ENCODE peak calls at places on chromosomes 5 and 9, in ten cellular contexts. One of them, this sample, is unnamed.

GRCh38 chr5:132664696-132665209 is 6.8 kb downstream of the IL13 start:
- DNase-seq in heart left ventricle: no peak
- DNase-seq in IMR-90: no peak
- DNase-seq in transverse colon: no peak
- DNase-seq in endothelial cell of umbilical vein: no peak
- DNase-seq in A549: no peak
- DNase-seq in uterus: no peak
- DNase-seq in adrenal gland: no peak
- DNase-seq in suprapubic skin: no peak
- DNase-seq in stomach: peak; percentile 14
- DNase-seq in this sample: no peak

GRCh38 chr9:133770076-133770777 is 32.1 kb upstream of the SARDH start:
- DNase-seq in heart left ventricle: peak; percentile 48
- DNase-seq in IMR-90: no peak
- DNase-seq in transverse colon: no peak
- DNase-seq in endothelial cell of umbilical vein: no peak
- DNase-seq in A549: no peak
- DNase-seq in uterus: no peak
- DNase-seq in adrenal gland: peak; percentile 50
- DNase-seq in suprapubic skin: peak; percentile 72
- DNase-seq in stomach: peak; percentile 22
- DNase-seq in this sample: peak; percentile 56

GRCh38 chr5:161134123-161134522 is 282.1 kb upstream of the ATP10B start:
- DNase-seq in heart left ventricle: no peak
- DNase-seq in IMR-90: no peak
- DNase-seq in transverse colon: no peak
- DNase-seq in endothelial cell of umbilical vein: no peak
- DNase-seq in A549: no peak
- DNase-seq in uterus: no peak
- DNase-seq in adrenal gland: no peak
- DNase-seq in suprapubic skin: no peak
- DNase-seq in stomach: no peak
- DNase-seq in this sample: no peak

GRCh38 chr5:72860499-72860898 is 44.0 kb downstream of the TNPO1 start:
- DNase-seq in heart left ventricle: no peak
- DNase-seq in IMR-90: peak; percentile 76
- DNase-seq in transverse colon: no peak
- DNase-seq in endothelial cell of umbilical vein: peak; percentile 31
- DNase-seq in A549: no peak
- DNase-seq in uterus: no peak
- DNase-seq in adrenal gland: no peak
- DNase-seq in suprapubic skin: no peak
- DNase-seq in stomach: no peak
- DNase-seq in this sample: no peak

GRCh38 chr9:97506264-97506663 is 4.8 kb downstream of the TMOD1 start:
- DNase-seq in heart left ventricle: no peak
- DNase-seq in IMR-90: no peak
- DNase-seq in transverse colon: no peak
- DNase-seq in endothelial cell of umbilical vein: no peak
- DNase-seq in A549: no peak
- DNase-seq in uterus: no peak
- DNase-seq in adrenal gland: no peak
- DNase-seq in suprapubic skin: no peak
- DNase-seq in stomach: no peak
- DNase-seq in this sample: no peak

GRCh38 chr5:110112355-110112754 is 422.6 kb downstream of the MAN2A1 start:
- DNase-seq in heart left ventricle: no peak
- DNase-seq in IMR-90: no peak
- DNase-seq in transverse colon: no peak
- DNase-seq in endothelial cell of umbilical vein: no peak
- DNase-seq in A549: no peak
- DNase-seq in uterus: no peak
- DNase-seq in adrenal gland: no peak
- DNase-seq in suprapubic skin: no peak
- DNase-seq in stomach: no peak
- DNase-seq in this sample: no peak

GRCh38 chr5:147417133-147417813 is 92.6 kb downstream of the DPYSL3 start:
- DNase-seq in heart left ventricle: no peak
- DNase-seq in IMR-90: peak; percentile 77
- DNase-seq in transverse colon: peak; percentile 81
- DNase-seq in endothelial cell of umbilical vein: peak; percentile 82
- DNase-seq in A549: no peak
- DNase-seq in uterus: no peak
- DNase-seq in adrenal gland: peak; percentile 81
- DNase-seq in suprapubic skin: no peak
- DNase-seq in stomach: peak; percentile 72
- DNase-seq in this sample: peak; percentile 75

GRCh38 chr9:114156311-114156657 is 947 bp downstream of the COL27A1 start:
- DNase-seq in heart left ventricle: no peak
- DNase-seq in IMR-90: no peak
- DNase-seq in transverse colon: no peak
- DNase-seq in endothelial cell of umbilical vein: no peak
- DNase-seq in A549: no peak
- DNase-seq in uterus: no peak
- DNase-seq in adrenal gland: peak; percentile 66
- DNase-seq in suprapubic skin: no peak
- DNase-seq in stomach: peak; percentile 35
- DNase-seq in this sample: no peak

GRCh38 chr5:33330416-33330815 is 110.3 kb upstream of the TARS1 start:
- DNase-seq in heart left ventricle: no peak
- DNase-seq in IMR-90: no peak
- DNase-seq in transverse colon: no peak
- DNase-seq in endothelial cell of umbilical vein: peak; percentile 89
- DNase-seq in A549: no peak
- DNase-seq in uterus: no peak
- DNase-seq in adrenal gland: no peak
- DNase-seq in suprapubic skin: no peak
- DNase-seq in stomach: no peak
- DNase-seq in this sample: no peak

GRCh38 chr9:132753593-132753880 is 83.3 kb downstream of the GTF3C4 start:
- DNase-seq in heart left ventricle: no peak
- DNase-seq in IMR-90: no peak
- DNase-seq in transverse colon: no peak
- DNase-seq in endothelial cell of umbilical vein: no peak
- DNase-seq in A549: no peak
- DNase-seq in uterus: no peak
- DNase-seq in adrenal gland: no peak
- DNase-seq in suprapubic skin: peak; percentile 32
- DNase-seq in stomach: no peak
- DNase-seq in this sample: no peak

GRCh38 chr9:86773437-86773836 is 173.9 kb downstream of the GAS1 start:
- DNase-seq in heart left ventricle: no peak
- DNase-seq in IMR-90: no peak
- DNase-seq in transverse colon: no peak
- DNase-seq in endothelial cell of umbilical vein: no peak
- DNase-seq in A549: no peak
- DNase-seq in uterus: no peak
- DNase-seq in adrenal gland: no peak
- DNase-seq in suprapubic skin: no peak
- DNase-seq in stomach: no peak
- DNase-seq in this sample: no peak

GRCh38 chr5:140227046-140227445 is 52.1 kb downstream of the CYSTM1 start:
- DNase-seq in heart left ventricle: no peak
- DNase-seq in IMR-90: no peak
- DNase-seq in transverse colon: no peak
- DNase-seq in endothelial cell of umbilical vein: no peak
- DNase-seq in A549: no peak
- DNase-seq in uterus: no peak
- DNase-seq in adrenal gland: no peak
- DNase-seq in suprapubic skin: no peak
- DNase-seq in stomach: no peak
- DNase-seq in this sample: no peak

GRCh38 chr5:92885950-92886349 is 695.1 kb downstream of the NR2F1-AS1 start:
- DNase-seq in heart left ventricle: no peak
- DNase-seq in IMR-90: no peak
- DNase-seq in transverse colon: no peak
- DNase-seq in endothelial cell of umbilical vein: no peak
- DNase-seq in A549: no peak
- DNase-seq in uterus: no peak
- DNase-seq in adrenal gland: no peak
- DNase-seq in suprapubic skin: no peak
- DNase-seq in stomach: no peak
- DNase-seq in this sample: no peak
- TF ChIP-seq CTCF in heart left ventricle: no peak
- TF ChIP-seq CTCF in IMR-90: no peak
- TF ChIP-seq CTCF in transverse colon: no peak
- TF ChIP-seq CTCF in endothelial cell of umbilical vein: no peak
- TF ChIP-seq CTCF in A549: peak; percentile 19
- TF ChIP-seq CTCF in uterus: no peak
- TF ChIP-seq CTCF in adrenal gland: no peak
- TF ChIP-seq CTCF in suprapubic skin: no peak
- TF ChIP-seq CTCF in stomach: no peak
- TF ChIP-seq CTCF in this sample: no peak

GRCh38 chr9:35191105-35191504 is 29.3 kb downstream of the UNC13B start:
- DNase-seq in heart left ventricle: no peak
- DNase-seq in IMR-90: no peak
- DNase-seq in transverse colon: no peak
- DNase-seq in endothelial cell of umbilical vein: no peak
- DNase-seq in A549: no peak
- DNase-seq in uterus: no peak
- DNase-seq in adrenal gland: no peak
- DNase-seq in suprapubic skin: no peak
- DNase-seq in stomach: no peak
- DNase-seq in this sample: no peak

GRCh38 chr9:35180801-35181200 is 19.0 kb downstream of the UNC13B start:
- DNase-seq in heart left ventricle: no peak
- DNase-seq in IMR-90: no peak
- DNase-seq in transverse colon: no peak
- DNase-seq in endothelial cell of umbilical vein: no peak
- DNase-seq in A549: no peak
- DNase-seq in uterus: no peak
- DNase-seq in adrenal gland: no peak
- DNase-seq in suprapubic skin: no peak
- DNase-seq in stomach: no peak
- DNase-seq in this sample: no peak

GRCh38 chr9:35186524-35186923 is 24.7 kb downstream of the UNC13B start:
- DNase-seq in heart left ventricle: no peak
- DNase-seq in IMR-90: no peak
- DNase-seq in transverse colon: peak; percentile 60
- DNase-seq in endothelial cell of umbilical vein: no peak
- DNase-seq in A549: no peak
- DNase-seq in uterus: no peak
- DNase-seq in adrenal gland: no peak
- DNase-seq in suprapubic skin: no peak
- DNase-seq in stomach: no peak
- DNase-seq in this sample: no peak
- TF ChIP-seq POLR2A in heart left ventricle: no peak
- TF ChIP-seq POLR2A in IMR-90: no peak
- TF ChIP-seq POLR2A in transverse colon: peak; percentile 80
- TF ChIP-seq POLR2A in endothelial cell of umbilical vein: no peak
- TF ChIP-seq POLR2A in A549: no peak
- TF ChIP-seq POLR2A in uterus: no peak
- TF ChIP-seq POLR2A in adrenal gland: no peak
- TF ChIP-seq POLR2A in suprapubic skin: no peak
- TF ChIP-seq POLR2A in stomach: no peak
- TF ChIP-seq POLR2A in this sample: no peak

GRCh38 chr5:93589812-93590215 is 6.8 kb downstream of the NR2F1 start:
- DNase-seq in heart left ventricle: no peak
- DNase-seq in IMR-90: no peak
- DNase-seq in transverse colon: no peak
- DNase-seq in endothelial cell of umbilical vein: no peak
- DNase-seq in A549: no peak
- DNase-seq in uterus: no peak
- DNase-seq in adrenal gland: no peak
- DNase-seq in suprapubic skin: no peak
- DNase-seq in stomach: no peak
- DNase-seq in this sample: no peak

GRCh38 chr5:93589348-93589662 is 6.3 kb downstream of the NR2F1 start:
- DNase-seq in heart left ventricle: no peak
- DNase-seq in IMR-90: no peak
- DNase-seq in transverse colon: no peak
- DNase-seq in endothelial cell of umbilical vein: no peak
- DNase-seq in A549: no peak
- DNase-seq in uterus: no peak
- DNase-seq in adrenal gland: no peak
- DNase-seq in suprapubic skin: no peak
- DNase-seq in stomach: no peak
- DNase-seq in this sample: no peak

GRCh38 chr5:93588586-93589347 is 5.7 kb downstream of the NR2F1 start:
- DNase-seq in heart left ventricle: no peak
- DNase-seq in IMR-90: peak; percentile 59
- DNase-seq in transverse colon: no peak
- DNase-seq in endothelial cell of umbilical vein: no peak
- DNase-seq in A549: no peak
- DNase-seq in uterus: no peak
- DNase-seq in adrenal gland: peak; percentile 54
- DNase-seq in suprapubic skin: no peak
- DNase-seq in stomach: no peak
- DNase-seq in this sample: peak; percentile 67

GRCh38 chr5:93586948-93587918 is 4.2 kb downstream of the NR2F1 start:
- DNase-seq in heart left ventricle: no peak
- DNase-seq in IMR-90: peak; percentile 60
- DNase-seq in transverse colon: no peak
- DNase-seq in endothelial cell of umbilical vein: no peak
- DNase-seq in A549: no peak
- DNase-seq in uterus: no peak
- DNase-seq in adrenal gland: peak; percentile 53
- DNase-seq in suprapubic skin: no peak
- DNase-seq in stomach: no peak
- DNase-seq in this sample: peak; percentile 66

DNA sequence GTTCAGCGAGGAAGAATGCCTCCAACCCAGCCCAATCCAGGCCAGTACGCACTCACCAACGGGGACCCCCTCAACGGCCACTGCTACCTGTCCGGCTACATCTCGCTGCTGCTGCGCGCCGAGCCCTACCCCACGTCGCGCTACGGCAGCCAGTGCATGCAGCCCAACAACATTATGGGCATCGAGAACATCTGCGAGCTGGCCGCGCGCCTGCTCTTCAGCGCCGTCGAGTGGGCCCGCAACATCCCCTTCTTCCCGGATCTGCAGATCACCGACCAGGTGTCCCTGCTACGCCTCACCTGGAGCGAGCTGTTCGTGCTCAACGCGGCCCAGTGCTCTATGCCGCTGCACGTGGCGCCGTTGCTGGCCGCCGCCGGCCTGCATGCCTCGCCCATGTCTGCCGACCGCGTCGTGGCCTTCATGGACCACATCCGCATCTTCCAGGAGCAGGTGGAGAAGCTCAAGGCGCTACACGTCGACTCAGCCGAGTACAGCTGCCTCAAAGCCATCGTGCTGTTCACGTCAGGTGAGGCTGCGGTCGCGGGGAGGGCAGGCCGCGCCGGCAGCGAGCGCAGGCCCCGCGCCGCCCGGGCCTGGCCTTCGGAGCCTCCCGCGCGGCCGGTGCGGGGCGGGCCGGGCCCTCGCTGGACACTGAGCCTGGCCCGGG is 5.0 kb downstream of the NR2F1 start:
- DNase-seq in heart left ventricle: no peak
- DNase-seq in IMR-90: no peak
- DNase-seq in transverse colon: no peak
- DNase-seq in endothelial cell of umbilical vein: no peak
- DNase-seq in A549: no peak
- DNase-seq in uterus: no peak
- DNase-seq in adrenal gland: peak; percentile 50
- DNase-seq in suprapubic skin: no peak
- DNase-seq in stomach: no peak
- DNase-seq in this sample: peak; percentile 59
- H3K4me3 ChIP-seq in heart left ventricle: no peak overlapping the region
- H3K4me3 ChIP-seq in IMR-90: peak overlapping the region; percentile 99
- H3K4me3 ChIP-seq in transverse colon: no peak overlapping the region
- H3K4me3 ChIP-seq in endothelial cell of umbilical vein: no peak overlapping the region
- H3K4me3 ChIP-seq in A549: no peak overlapping the region
- H3K4me3 ChIP-seq in uterus: no peak overlapping the region
- H3K4me3 ChIP-seq in adrenal gland: peak overlapping the region; percentile 8
- H3K4me3 ChIP-seq in suprapubic skin: no peak overlapping the region
- H3K4me3 ChIP-seq in stomach: peak overlapping the region; percentile 81
- H3K4me3 ChIP-seq in this sample: no peak overlapping the region

GRCh38 chr5:177426566-177427210 is at the start of gene GRK6:
- DNase-seq in heart left ventricle: peak; percentile 78
- DNase-seq in IMR-90: no peak
- DNase-seq in transverse colon: peak; percentile 78
- DNase-seq in endothelial cell of umbilical vein: no peak
- DNase-seq in A549: peak; percentile 38
- DNase-seq in uterus: peak; percentile 42
- DNase-seq in adrenal gland: peak; percentile 68
- DNase-seq in suprapubic skin: no peak
- DNase-seq in stomach: peak; percentile 57
- DNase-seq in this sample: peak; percentile 81
- TF ChIP-seq CTCF in heart left ventricle: no peak
- TF ChIP-seq CTCF in IMR-90: no peak
- TF ChIP-seq CTCF in transverse colon: no peak
- TF ChIP-seq CTCF in endothelial cell of umbilical vein: no peak
- TF ChIP-seq CTCF in A549: no peak
- TF ChIP-seq CTCF in uterus: no peak
- TF ChIP-seq CTCF in adrenal gland: no peak
- TF ChIP-seq CTCF in suprapubic skin: no peak
- TF ChIP-seq CTCF in stomach: no peak
- TF ChIP-seq CTCF in this sample: no peak

This sample was measured in sigmoid colon.